ENCODE peak calls at places on chromosomes 4 and X, in five cellular contexts. J is fibroblast of lung, A is suprapubic skin, C is body of pancreas, U is psoas muscle. P is an unnamed sample.

GRCh38 chr4:184745747-184746531 is 12.0 kb upstream of the CENPU start:
- DNase-seq in C (peak; percentile 86), U (peak; percentile 65), J (peak; percentile 81), A (no peak), P (peak; percentile 64)

GRCh38 chr4:93767917-93768316 is 60.6 kb upstream of the ATOH1 start:
- DNase-seq in A (no peak), C (no peak), U (no peak), J (no peak), P (no peak)

GRCh38 chr4:160611181-160611580 is 1508.3 kb downstream of the RAPGEF2 start:
- DNase-seq in A (no peak), C (no peak), U (no peak), J (no peak), P (no peak)

GRCh38 chr4:52376107-52376704 is 282.9 kb downstream of the USP46 start:
- DNase-seq in C (peak; percentile 49), A (no peak), U (no peak), J (peak; percentile 68), P (no peak)

GRCh38 chrX:35101901-35102300 is 159.3 kb downstream of the FAM47B start:
- DNase-seq in A (no peak), C (no peak), U (no peak), J (no peak), P (no peak)

GRCh38 chrX:100743009-100743615 is 11.2 kb upstream of the SYTL4 start:
- DNase-seq in C (no peak), U (no peak), A (no peak), J (no peak), P (no peak)

GRCh38 chr4:83618431-83618830 is 82.5 kb downstream of the GPAT3 start:
- DNase-seq in U (peak; percentile 30), C (peak; percentile 84), A (no peak), J (peak; percentile 41), P (no peak)

GRCh38 chrX:155632424-155633100 is 19.8 kb upstream of the TMLHE start:
- DNase-seq in C (no peak), A (no peak), U (no peak), J (peak; percentile 30), P (no peak)

GRCh38 chr4:100929753-100930152 is 411.9 kb upstream of the EMCN start:
- DNase-seq in C (no peak), A (no peak), J (no peak), U (no peak), P (no peak)

GRCh38 chr4:673349-674091 is 556 bp downstream of the ATP5ME start:
- DNase-seq in A (no peak), C (peak; percentile 53), J (no peak), U (peak; percentile 57), P (peak; percentile 85)

GRCh38 chr4:3367866-3368265 is 73.9 kb upstream of the HGFAC start:
- DNase-seq in C (no peak), U (no peak), A (no peak), J (no peak), P (no peak)

GRCh38 chr4:41216294-41217019 is 2.1 kb upstream of the APBB2 start:
- DNase-seq in C (peak; percentile 90), U (peak; percentile 73), A (peak; percentile 88), J (peak; percentile 76), P (peak; percentile 88)

GRCh38 chr4:53019485-53020382 is 157.6 kb downstream of the RASL11B start:
- DNase-seq in A (no peak), J (peak; percentile 69), U (no peak), C (peak; percentile 44), P (no peak)

GRCh38 chr4:159252491-159252890 is 149.6 kb downstream of the RAPGEF2 start:
- DNase-seq in U (no peak), J (peak; percentile 31), A (no peak), C (no peak), P (no peak)

GRCh38 chrX:69603566-69604194 is 12.2 kb upstream of the EDA start:
- DNase-seq in J (peak; percentile 15), U (no peak), C (peak; percentile 2), A (no peak), P (no peak)

GRCh38 chrX:20514358-20514757 is 247.6 kb upstream of the RPS6KA3 start:
- DNase-seq in U (no peak), J (peak; percentile 67), C (peak; percentile 2), A (no peak), P (no peak)

GRCh38 chr4:19936471-19936870 is 315.2 kb upstream of the SLIT2 start:
- DNase-seq in C (no peak), J (peak; percentile 71), U (no peak), A (no peak), P (no peak)

GRCh38 chr4:104015680-104016079 is 295.9 kb upstream of the TACR3 start:
- DNase-seq in U (no peak), A (no peak), J (no peak), C (peak; percentile 6), P (peak; percentile 7)

GRCh38 chr4:66097271-66097670 is 427.0 kb upstream of the EPHA5 start:
- DNase-seq in C (no peak), A (no peak), J (no peak), U (no peak), P (no peak)

GRCh38 chr4:6974138-6974848 is 64.7 kb downstream of the TBC1D14 start:
- DNase-seq in C (peak; percentile 81), U (peak; percentile 80), J (peak; percentile 90), A (peak; percentile 83), P (peak; percentile 84)

GRCh38 chr4:1031956-1032795 is 20.8 kb downstream of the FGFRL1 start:
- DNase-seq in U (no peak), A (no peak), J (no peak), C (no peak), P (no peak)

GRCh38 chr4:2860391-2861348 is 17.0 kb downstream of the ADD1 start:
- DNase-seq in U (no peak), J (no peak), A (no peak), C (peak; percentile 29), P (no peak)

GRCh38 chrX:102950908-102951866 is 14.1 kb downstream of the RAB40AL start:
- DNase-seq in U (peak; percentile 15), A (no peak), C (peak; percentile 46), J (peak; percentile 51), P (peak; percentile 73)

GRCh38 chr4:145760961-145761929 is 81.3 kb downstream of the C4orf51 start:
- DNase-seq in U (no peak), A (no peak), C (no peak), J (no peak), P (no peak)

GRCh38 chr4:8345053-8345945 is 75.7 kb downstream of the HTRA3 start:
- DNase-seq in J (no peak), U (no peak), C (no peak), A (peak; percentile 72), P (no peak)

GRCh38 chr4:472881-473574 is 25.9 kb downstream of the ZNF721 start:
- DNase-seq in A (no peak), J (peak; percentile 19), U (no peak), C (no peak), P (peak; percentile 57)

GRCh38 chr4:3403104-3403906 is 38.5 kb upstream of the HGFAC start:
- DNase-seq in J (no peak), C (no peak), A (peak; percentile 37), U (no peak), P (peak; percentile 37)

GRCh38 chrX:28888421-28888820 is 301.2 kb downstream of the IL1RAPL1 start:
- DNase-seq in U (no peak), C (no peak), J (peak; percentile 48), A (no peak), P (no peak)

GRCh38 chr4:185859106-185859505 is 47.1 kb upstream of the SORBS2 start:
- DNase-seq in A (no peak), U (no peak), C (peak; percentile 50), J (no peak), P (no peak)

GRCh38 chr4:187668683-187669082 is 326.9 kb upstream of the ZFP42 start:
- DNase-seq in J (peak; percentile 59), A (no peak), U (no peak), C (no peak), P (no peak)

GRCh38 chr4:26459756-26460530 is 30.3 kb downstream of the CCKAR start:
- DNase-seq in A (no peak), C (no peak), J (no peak), U (no peak), P (no peak)

GRCh38 chr4:10185518-10186227 is 69.1 kb upstream of the WDR1 start:
- DNase-seq in J (no peak), A (no peak), U (no peak), C (no peak), P (no peak)

GRCh38 chr4:165489786-165490185 is 111.0 kb downstream of the CPE start:
- DNase-seq in A (no peak), J (no peak), C (no peak), U (no peak), P (no peak)

GRCh38 chrX:32995427-32995826 is 215.9 kb downstream of the DMD start:
- DNase-seq in C (no peak), U (no peak), A (no peak), J (no peak), P (no peak)

GRCh38 chr4:165905405-165906027 is 32.5 kb downstream of the TLL1 start:
- DNase-seq in C (no peak), U (no peak), A (no peak), J (no peak), P (no peak)

GRCh38 chr4:16772366-16772850 is 126.0 kb downstream of the LDB2 start:
- DNase-seq in U (no peak), C (no peak), J (peak; percentile 85), A (no peak), P (no peak)

GRCh38 chrX:119817130-119817690 is 25.8 kb upstream of the RPL39 start:
- DNase-seq in U (no peak), J (peak; percentile 28), C (no peak), A (no peak), P (no peak)

GRCh38 chrX:65920620-65921019 is 119.3 kb downstream of the VSIG4 start:
- DNase-seq in J (no peak), A (no peak), C (no peak), U (no peak), P (no peak)
- H3K4me1 ChIP-seq in J (no peaks in the 10 kb centered on the region), A (no peaks in the 10 kb centered on the region), C (no peaks in the 10 kb centered on the region), U (no peaks in the 10 kb centered on the region), P (no peaks in the 10 kb centered on the region)

GRCh38 chrX:12977761-12978204 is 2.9 kb downstream of the TMSB4X start:
- DNase-seq in C (no peak), U (no peak), A (no peak), J (no peak), P (no peak)
- H3K4me1 ChIP-seq in C (peaks cover 16% of the 10 kb centered on the region), U (no peaks in the 10 kb centered on the region), A (peaks cover 3% of the 10 kb centered on the region), J (no peaks in the 10 kb centered on the region), P (no peaks in the 10 kb centered on the region)

GRCh38 chr4:163663454-163664225 is 169.2 kb downstream of the TMA16 start:
- DNase-seq in J (no peak), A (no peak), U (no peak), C (no peak), P (no peak)
- H3K4me1 ChIP-seq in J (no peaks in the 10 kb centered on the region), A (no peaks in the 10 kb centered on the region), U (no peaks in the 10 kb centered on the region), C (no peaks in the 10 kb centered on the region), P (no peaks in the 10 kb centered on the region)

GRCh38 chr4:36320130-36320902 is 38.9 kb downstream of the DTHD1 start:
- DNase-seq in C (no peak), J (no peak), A (no peak), U (no peak), P (no peak)
- H3K4me1 ChIP-seq in C (no peaks in the 10 kb centered on the region), J (no peaks in the 10 kb centered on the region), A (no peaks in the 10 kb centered on the region), U (no peaks in the 10 kb centered on the region), P (no peaks in the 10 kb centered on the region)

GRCh38 chr4:33386761-33387160 is 2666.6 kb downstream of the PCDH7 start:
- DNase-seq in J (no peak), A (no peak), U (no peak), C (no peak), P (no peak)
- H3K4me1 ChIP-seq in J (no peaks in the 10 kb centered on the region), A (no peaks in the 10 kb centered on the region), U (no peaks in the 10 kb centered on the region), C (no peaks in the 10 kb centered on the region), P (no peaks in the 10 kb centered on the region)

GRCh38 chrX:107733686-107734085 is 41.9 kb downstream of the TSC22D3 start:
- DNase-seq in U (no peak), C (no peak), J (no peak), A (no peak), P (no peak)
- H3K4me1 ChIP-seq in U (peaks cover 54% of the 10 kb centered on the region), C (peaks cover 95% of the 10 kb centered on the region), J (no peaks in the 10 kb centered on the region), A (peaks cover 65% of the 10 kb centered on the region), P (peaks cover 4% of the 10 kb centered on the region)

P was measured in mucosa of descending colon.